ENCODE peak calls at places on chromosome 14, in six cellular contexts. F is NCI-H774, Z is mucosa of descending colon, Q is SK-MEL-5, W is foreskin fibroblast, V is lower leg skin. D is an unnamed sample.

GRCh38 chr14:64045091-64045490 is 192.3 kb downstream of the SYNE2 start:
- DNase-seq in F (no peak), Z (no peak), Q (no peak), W (no peak), V (no peak), D (no peak)

GRCh38 chr14:96626121-96626768 is 124.1 kb downstream of the PAPOLA start:
- DNase-seq in F (no peak), Z (no peak), Q (no peak), W (no peak), V (peak), D (no peak)

GRCh38 chr14:72652179-72652578 is 241.7 kb downstream of the DPF3 start:
- DNase-seq in F (no peak), Z (no peak), Q (no peak), W (no peak), V (no peak), D (no peak)

GRCh38 chr14:63563370-63564026 is 20.3 kb upstream of the PPP2R5E start:
- DNase-seq in F (no peak), Z (no peak), Q (peak), W (no peak), V (peak), D (no peak)

GRCh38 chr14:95431199-95432145 is 85.0 kb downstream of the SYNE3 start:
- DNase-seq in F (no peak), Z (no peak), Q (peak), W (no peak), V (no peak), D (peak)

GRCh38 chr14:103899316-103899715 is 28.9 kb upstream of the TDRD9 start:
- DNase-seq in F (no peak), Z (peak), Q (no peak), W (no peak), V (no peak), D (no peak)

GRCh38 chr14:102929349-102930137 is 7.1 kb downstream of the AMN start:
- DNase-seq in F (no peak), Z (peak), Q (no peak), W (no peak), V (no peak), D (no peak)

GRCh38 chr14:54348001-54348611 is 48.7 kb upstream of the CDKN3 start:
- DNase-seq in F (peak), Z (no peak), Q (peak), W (peak), V (no peak), D (peak)

GRCh38 chr14:23045419-23046357 is 3.7 kb downstream of the PSMB11 start:
- DNase-seq in F (no peak), Z (no peak), Q (no peak), W (no peak), V (no peak), D (no peak)

GRCh38 chr14:89507926-89508460 is 91.0 kb upstream of the FOXN3 start:
- DNase-seq in F (no peak), Z (no peak), Q (no peak), W (peak), V (no peak), D (no peak)

GRCh38 chr14:62882967-62883366 is 162.3 kb downstream of the KCNH5 start:
- DNase-seq in F (no peak), Z (no peak), Q (no peak), W (no peak), V (no peak), D (no peak)

GRCh38 chr14:103727313-103728000 is 11.8 kb downstream of the ZFYVE21 start:
- DNase-seq in F (no peak), Z (peak), Q (no peak), W (no peak), V (no peak), D (no peak)

GRCh38 chr14:52111583-52111982 is 42.7 kb upstream of the NID2 start:
- DNase-seq in F (no peak), Z (no peak), Q (no peak), W (no peak), V (no peak), D (no peak)

GRCh38 chr14:71021347-71022014 is 114.2 kb downstream of the PCNX1 start:
- DNase-seq in F (no peak), Z (no peak), Q (no peak), W (peak), V (no peak), D (peak)

GRCh38 chr14:89630096-89630829 is 213.2 kb upstream of the FOXN3 start:
- DNase-seq in F (no peak), Z (no peak), Q (no peak), W (no peak), V (no peak), D (no peak)

GRCh38 chr14:31181271-31181670 is 26.3 kb downstream of the HECTD1 start:
- DNase-seq in F (no peak), Z (no peak), Q (no peak), W (no peak), V (no peak), D (no peak)

GRCh38 chr14:51224551-51224950 is 15.5 kb upstream of the TMX1 start:
- DNase-seq in F (no peak), Z (no peak), Q (no peak), W (peak), V (no peak), D (no peak)

GRCh38 chr14:66662374-66662773 is 154.4 kb downstream of the GPHN start:
- DNase-seq in F (no peak), Z (no peak), Q (peak), W (no peak), V (no peak), D (peak)